ENCODE peak calls at places on chromosomes 4 and X, in ten cellular contexts. Z is uterus, T is aorta, X is cardiac muscle cell, Y is fibroblast of lung, J is lower lobe of right lung, D is MM.1S, K is Peyer's patch, M is adrenal gland, N is left ventricle myocardium inferior. C is an unnamed sample.

GRCh38 chr4:137212601-137213000 is 319.7 kb downstream of the PCDH18 start:
- DNase-seq in Z (no peak), T (no peak), X (no peak), Y (no peak), J (no peak), D (no peak), K (no peak), M (no peak), N (no peak), C (no peak)

GRCh38 chrX:85429066-85429465 is 49.6 kb upstream of the POF1B start:
- DNase-seq in Z (no peak), T (no peak), X (no peak), Y (no peak), J (no peak), D (no peak), K (no peak), M (no peak), N (no peak), C (no peak)

GRCh38 chr4:77358315-77358928 is 201.4 kb downstream of the CCNG2 start:
- DNase-seq in Z (no peak), T (no peak), X (peak; percentile 64), Y (peak; percentile 51), J (no peak), D (peak; percentile 43), K (no peak), M (no peak), N (no peak), C (peak; percentile 21)

GRCh38 chrX:8284131-8284530 is 113.1 kb upstream of the VCX2 start:
- DNase-seq in Z (no peak), T (no peak), X (no peak), Y (no peak), J (no peak), D (no peak), K (no peak), M (no peak), N (no peak), C (no peak)

GRCh38 chr4:15253346-15253745 is 174.5 kb upstream of the C1QTNF7 start:
- DNase-seq in Z (no peak), T (no peak), X (no peak), Y (no peak), J (no peak), D (peak; percentile 74), K (no peak), M (no peak), N (no peak), C (no peak)

GRCh38 chr4:95835672-95836071 is 4.2 kb upstream of the PDHA2 start:
- DNase-seq in Z (no peak), T (no peak), X (peak; percentile 69), Y (peak; percentile 1), J (no peak), D (no peak), K (no peak), M (no peak), N (no peak), C (no peak)

GRCh38 chr4:108172780-108173598 is 4.3 kb upstream of the LEF1 start:
- DNase-seq in Z (peak; percentile 43), T (peak; percentile 84), X (peak; percentile 86), Y (peak; percentile 69), J (peak; percentile 53), D (peak; percentile 81), K (peak; percentile 56), M (peak; percentile 79), N (no peak), C (peak; percentile 93)

GRCh38 chrX:24372021-24372763 is 11.8 kb downstream of the SUPT20HL1 start:
- DNase-seq in Z (no peak), T (no peak), X (no peak), Y (no peak), J (no peak), D (no peak), K (no peak), M (no peak), N (no peak), C (no peak)

GRCh38 chrX:39508300-39508692 is 589.5 kb downstream of the BCOR start:
- DNase-seq in Z (no peak), T (no peak), X (no peak), Y (no peak), J (no peak), D (no peak), K (no peak), M (no peak), N (no peak), C (no peak)
- H3K4me3 ChIP-seq in Z (no peak overlapping the region), T (no peak overlapping the region), X (no peak overlapping the region), Y (no peak overlapping the region), J (no peak overlapping the region), D (no peak overlapping the region), K (no peak overlapping the region), M (no peak overlapping the region), N (no peak overlapping the region), C (no peak overlapping the region)

GRCh38 chr4:180091710-180092109 is 2151.5 kb upstream of the TENM3 start:
- DNase-seq in Z (no peak), T (no peak), X (no peak), Y (no peak), J (no peak), D (no peak), K (no peak), M (no peak), N (no peak), C (no peak)
- H3K4me1 ChIP-seq in Z (no peaks in the 10 kb centered on the region), T (no peaks in the 10 kb centered on the region), X (no peaks in the 10 kb centered on the region), Y (no peaks in the 10 kb centered on the region), J (no peaks in the 10 kb centered on the region), D (no peaks in the 10 kb centered on the region), K (no peaks in the 10 kb centered on the region), M (no peaks in the 10 kb centered on the region), N (no peaks in the 10 kb centered on the region), C (no peaks in the 10 kb centered on the region)

GRCh38 chrX:12791253-12792228 is at the start of gene PRPS2:
- DNase-seq in Z (peak; percentile 71), T (peak; percentile 89), X (peak; percentile 47), Y (peak; percentile 36), J (peak; percentile 75), D (peak; percentile 45), K (peak; percentile 74), M (peak; percentile 64), N (peak; percentile 67), C (peak; percentile 54)
- H3K27ac ChIP-seq in Z (peak within 1 kb of the TSS; percentile 76), T (no peak within 1 kb of the TSS), X (no peak within 1 kb of the TSS), Y (peak within 1 kb of the TSS; percentile 43), J (no peak within 1 kb of the TSS), D (no peak within 1 kb of the TSS), K (peak within 1 kb of the TSS; percentile 46), M (no peak within 1 kb of the TSS), N (peak within 1 kb of the TSS; percentile 40), C (peak within 1 kb of the TSS; percentile 58)

DNA sequence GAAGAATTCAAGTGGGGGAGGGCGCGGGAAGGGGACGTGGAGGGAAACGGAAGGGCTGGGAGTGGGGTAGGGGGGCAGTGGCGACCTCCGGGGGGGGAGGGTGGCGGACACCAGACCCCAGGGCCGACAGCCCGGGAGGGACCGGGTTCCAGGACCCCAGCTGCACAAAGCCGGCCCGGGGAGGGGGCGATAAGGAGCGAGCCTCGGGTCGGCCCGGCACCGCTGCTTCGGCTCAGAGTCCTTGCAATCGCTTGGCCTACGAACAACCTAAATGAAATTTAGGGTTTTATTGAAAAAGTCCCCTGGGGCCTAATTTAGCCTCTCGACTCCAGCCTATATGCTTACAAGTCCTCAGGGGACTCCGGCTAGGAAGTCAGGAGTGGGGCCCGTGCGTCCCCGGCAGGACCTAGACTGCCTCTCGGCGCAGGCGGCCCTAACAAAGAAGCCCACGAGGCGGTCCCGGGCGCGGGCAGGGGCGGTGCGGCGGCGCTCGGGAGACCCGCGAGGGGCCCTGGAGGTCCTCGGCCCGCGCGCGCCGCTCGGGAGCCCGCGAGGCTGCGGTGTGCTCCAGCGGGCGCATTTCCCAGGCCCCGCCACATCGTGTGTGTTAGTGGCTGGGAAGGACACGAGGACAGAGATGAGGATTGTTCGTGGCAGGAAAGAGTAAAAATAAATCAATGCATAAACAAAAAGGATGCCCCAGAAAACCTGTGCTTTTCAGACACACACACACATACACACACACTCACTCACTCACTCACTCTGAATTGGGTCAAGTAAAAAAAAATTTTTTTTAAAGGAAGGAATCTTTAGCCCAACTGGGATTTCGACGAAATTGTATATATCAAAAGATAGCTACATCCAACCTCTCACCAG is 70.0 kb downstream of the MGST2 start:
- DNase-seq in Z (peak; percentile 44), T (peak; percentile 81), X (peak; percentile 66), Y (peak; percentile 39), J (peak; percentile 64), D (no peak), K (no peak), M (peak; percentile 71), N (peak; percentile 35), C (no peak)
- H3K4me3 ChIP-seq in Z (peak overlapping the region; percentile 51), T (peak overlapping the region; percentile 56), X (peak overlapping the region; percentile 16), Y (peak overlapping the region; percentile 48), J (peak overlapping the region; percentile 50), D (peak overlapping the region; percentile 57), K (peak overlapping the region; percentile 61), M (peak overlapping the region; percentile 13), N (peak overlapping the region; percentile 66), C (peak overlapping the region; percentile 30)

GRCh38 chr4:79082988-79083387 is 143.8 kb upstream of the PAQR3 start:
- DNase-seq in Z (no peak), T (no peak), X (peak; percentile 60), Y (no peak), J (no peak), D (no peak), K (no peak), M (no peak), N (no peak), C (no peak)

GRCh38 chr4:79081973-79082372 is 142.7 kb upstream of the PAQR3 start:
- DNase-seq in Z (no peak), T (no peak), X (no peak), Y (no peak), J (no peak), D (no peak), K (no peak), M (no peak), N (no peak), C (no peak)

GRCh38 chr4:79088991-79089705 is 149.9 kb upstream of the PAQR3 start:
- DNase-seq in Z (no peak), T (no peak), X (no peak), Y (no peak), J (no peak), D (no peak), K (no peak), M (no peak), N (no peak), C (no peak)

GRCh38 chr4:79083406-79084010 is 144.3 kb upstream of the PAQR3 start:
- DNase-seq in Z (peak; percentile 53), T (no peak), X (peak; percentile 96), Y (no peak), J (no peak), D (no peak), K (no peak), M (peak; percentile 69), N (no peak), C (no peak)

GRCh38 chr4:79087091-79087490 is 147.9 kb upstream of the PAQR3 start:
- DNase-seq in Z (no peak), T (no peak), X (no peak), Y (no peak), J (no peak), D (no peak), K (no peak), M (no peak), N (no peak), C (no peak)
- H3K4me1 ChIP-seq in Z (no peaks in the 10 kb centered on the region), T (no peaks in the 10 kb centered on the region), X (peaks cover 41% of the 10 kb centered on the region), Y (no peaks in the 10 kb centered on the region), J (no peaks in the 10 kb centered on the region), D (no peaks in the 10 kb centered on the region), K (no peaks in the 10 kb centered on the region), M (no peaks in the 10 kb centered on the region), N (peaks cover 5% of the 10 kb centered on the region), C (no peaks in the 10 kb centered on the region)

C was measured in SJSA1.